ENCODE peak calls at places on chromosomes 4 and X, in six cellular contexts. W is hepatocyte, Q is sigmoid colon, Y is cardiac fibroblast, H is epithelial cell of esophagus, I is adrenal gland. F is an unnamed sample.

GRCh38 chrX:115339441-115340025 is 50.0 kb downstream of the LUZP4 start:
- DNase-seq in H (no peak), W (no peak), I (no peak), Y (peak; percentile 77), Q (no peak), F (peak; percentile 92)

GRCh38 chr4:114780205-114780604 is 181.6 kb downstream of the UGT8 start:
- DNase-seq in I (no peak), H (peak; percentile 45), Q (no peak), W (peak; percentile 51), Y (peak; percentile 1), F (no peak)

GRCh38 chr4:168153596-168154440 is 61.5 kb downstream of the ANXA10 start:
- DNase-seq in Q (no peak), W (peak; percentile 87), Y (peak; percentile 90), H (peak; percentile 77), I (peak; percentile 74), F (peak; percentile 92)

GRCh38 chr4:153782567-153782966 is 6.3 kb downstream of the SFRP2 start:
- DNase-seq in Y (no peak), I (no peak), Q (no peak), W (no peak), H (no peak), F (peak; percentile 23)

GRCh38 chr4:76095568-76095967 is 21.1 kb downstream of the ART3 start:
- DNase-seq in Q (no peak), I (no peak), Y (no peak), W (no peak), H (peak; percentile 58), F (no peak)

GRCh38 chrX:32448320-32448719 is 763.0 kb downstream of the DMD start:
- DNase-seq in Y (peak; percentile 15), I (no peak), H (no peak), Q (no peak), W (no peak), F (no peak)

GRCh38 chr4:3832536-3833220 is 66.5 kb downstream of the ADRA2C start:
- DNase-seq in Q (no peak), Y (no peak), W (no peak), H (no peak), I (no peak), F (no peak)

GRCh38 chrX:149937881-149938426 is 337 bp downstream of the EOLA2 start:
- DNase-seq in I (peak; percentile 46), W (peak; percentile 37), Q (peak; percentile 71), Y (peak; percentile 7), H (no peak), F (no peak)

GRCh38 chrX:66030505-66031317 is 9.2 kb downstream of the VSIG4 start:
- DNase-seq in I (peak; percentile 38), W (peak; percentile 30), Y (peak; percentile 49), Q (no peak), H (peak; percentile 40), F (peak; percentile 48)

GRCh38 chr4:21801661-21802355 is 146.8 kb downstream of the KCNIP4 start:
- DNase-seq in Q (no peak), I (no peak), H (no peak), Y (peak; percentile 63), W (no peak), F (peak; percentile 45)

GRCh38 chr4:87973283-87974169 is 2.0 kb upstream of the SPP1 start:
- DNase-seq in Y (peak; percentile 78), I (peak; percentile 79), Q (no peak), H (peak; percentile 80), W (peak; percentile 73), F (peak; percentile 77)

GRCh38 chr4:182828678-182829025 is 88.5 kb downstream of the DCTD start:
- DNase-seq in Y (no peak), H (no peak), I (no peak), W (no peak), Q (peak; percentile 26), F (no peak)

DNA sequence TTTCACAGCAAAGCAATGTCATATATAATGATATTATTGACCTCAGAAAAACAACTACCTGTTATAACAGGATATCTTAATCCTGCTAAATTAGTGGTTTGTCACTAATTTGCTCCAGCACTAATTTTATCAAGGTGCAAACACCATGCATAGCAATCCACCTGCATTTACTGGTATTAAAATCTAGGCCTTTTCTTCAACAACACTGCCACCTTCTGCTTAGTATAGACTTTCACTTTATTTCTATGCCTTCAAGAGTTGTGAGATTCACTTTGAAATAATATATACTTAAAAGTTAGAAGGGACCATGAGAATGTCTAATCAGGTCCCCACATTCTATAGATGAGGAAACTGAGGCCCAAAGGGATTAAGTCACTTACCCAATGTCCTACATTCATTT is 82.1 kb upstream of the IQCM start:
- DNase-seq in W (peak; percentile 23), H (peak; percentile 49), I (no peak), Y (peak; percentile 53), Q (no peak), F (peak; percentile 50)
- TF ChIP-seq CTCF in W (peak; percentile 70), H (peak; percentile 47), I (no peak), Y (peak; percentile 34), Q (no peak), F (peak; percentile 46)

GRCh38 chrX:129520151-129520550 is 3.1 kb downstream of the SMARCA1 start:
- DNase-seq in Q (no peak), Y (no peak), W (no peak), H (no peak), I (no peak), F (no peak)
- H3K4me3 ChIP-seq in Q (no peak overlapping the region), Y (no peak overlapping the region), W (no peak overlapping the region), H (no peak overlapping the region), I (no peak overlapping the region), F (no peak overlapping the region)

GRCh38 chrX:52594658-52595057 is 60.0 kb downstream of the SSX7 start:
- DNase-seq in I (no peak), W (no peak), Y (no peak), Q (no peak), H (no peak), F (no peak)

DNA sequence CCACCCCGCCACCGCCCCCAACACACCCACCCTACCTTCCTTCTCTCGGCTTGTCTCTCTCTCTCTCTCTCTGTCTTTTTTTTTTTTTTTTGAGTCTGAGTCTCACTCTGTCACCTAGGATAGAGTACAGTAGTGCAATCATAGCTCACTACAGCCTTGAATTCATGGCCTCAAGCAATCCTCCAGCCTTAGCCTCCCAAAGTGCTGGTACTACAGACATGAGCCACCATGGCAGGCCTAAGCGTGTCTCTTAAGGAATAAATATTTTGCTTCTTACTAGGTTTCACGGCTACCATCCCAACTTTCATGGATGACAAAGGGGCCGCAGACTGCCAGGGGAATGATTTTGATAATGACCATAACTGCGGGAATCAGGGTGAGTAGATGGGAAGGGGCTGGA is 55.8 kb downstream of the SSX7 start:
- DNase-seq in H (no peak), Y (no peak), W (no peak), Q (no peak), I (no peak), F (no peak)
- TF ChIP-seq CTCF in H (no peak), Y (no peak), W (no peak), Q (no peak), I (no peak), F (no peak)

DNA sequence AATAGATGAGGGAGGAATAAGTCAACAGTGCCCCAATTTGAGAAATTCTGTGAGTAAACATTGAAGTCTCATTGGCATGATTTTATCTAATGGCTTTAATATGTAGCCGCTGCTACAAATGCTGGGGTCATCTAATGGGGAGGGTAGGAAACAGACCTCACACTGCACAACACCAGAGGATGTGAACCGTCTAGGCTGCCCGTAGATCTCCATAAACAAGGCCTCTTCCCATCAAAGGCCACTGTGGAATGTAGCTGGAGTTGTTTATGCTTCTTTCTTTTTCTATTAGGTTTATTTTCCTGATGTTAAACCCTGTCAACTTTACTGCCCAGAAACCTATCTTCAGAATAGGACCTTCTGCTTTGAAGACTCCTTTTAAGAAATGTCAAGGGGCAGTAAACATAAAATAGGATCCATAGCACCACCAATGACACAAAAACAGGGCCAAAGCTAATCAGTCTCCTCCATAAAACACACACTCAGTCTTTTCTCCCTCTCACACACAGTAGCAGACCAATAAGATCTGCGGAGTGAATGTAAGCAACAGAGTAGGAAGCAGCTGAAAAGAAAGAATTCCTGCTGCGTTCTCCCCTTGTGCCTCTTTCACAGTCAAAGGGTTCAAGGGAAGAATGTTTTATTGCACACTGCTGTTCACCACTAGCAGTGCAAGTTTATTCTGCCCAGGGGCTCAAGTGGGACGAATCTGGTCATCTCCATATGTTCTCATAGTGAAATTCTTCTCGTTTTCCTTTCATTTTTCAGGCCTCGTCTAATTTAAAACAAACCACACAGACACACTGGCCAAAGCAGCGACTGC is 72.2 kb downstream of the MAML3 start:
- DNase-seq in H (no peak), Q (no peak), W (no peak), Y (no peak), I (no peak), F (no peak)
- H3K4me3 ChIP-seq in H (no peak overlapping the region), Q (no peak overlapping the region), W (no peak overlapping the region), Y (no peak overlapping the region), I (no peak overlapping the region), F (no peak overlapping the region)

DNA sequence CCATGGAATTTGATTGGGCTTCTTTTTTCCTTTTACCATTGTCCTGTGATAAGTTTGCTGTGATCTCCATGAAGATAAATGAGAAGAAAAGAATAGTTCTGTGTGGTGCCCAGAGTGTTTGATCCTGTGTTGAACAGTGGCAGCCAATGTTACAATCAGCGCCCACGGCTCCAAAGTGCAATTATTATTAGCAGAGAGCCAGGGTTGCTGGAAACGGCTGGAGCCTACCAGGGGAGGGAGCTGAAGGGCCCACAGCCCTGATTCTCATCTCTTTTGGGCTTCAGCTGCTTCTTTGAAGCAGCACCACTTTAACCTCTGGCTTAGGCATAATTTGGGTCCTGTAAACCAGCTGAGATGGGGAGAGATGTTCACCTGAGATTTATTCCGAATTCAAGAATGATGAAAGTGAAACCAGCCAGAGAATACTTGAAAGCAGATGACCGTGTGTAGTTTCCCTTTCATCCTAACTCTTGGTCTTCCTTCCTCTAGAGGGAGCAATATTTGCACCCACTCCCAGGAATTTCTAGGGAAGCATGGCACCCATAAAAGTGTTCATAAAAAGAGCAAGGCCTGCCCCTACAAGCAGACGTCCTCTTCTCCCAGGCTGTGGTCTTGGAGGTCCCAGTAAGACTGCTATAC is 298.3 kb downstream of the EVC2 start:
- DNase-seq in Y (no peak), I (no peak), H (no peak), W (no peak), Q (no peak), F (no peak)
- TF ChIP-seq CTCF in Y (no peak), I (no peak), H (no peak), W (no peak), Q (no peak), F (no peak)

GRCh38 chr4:173482330-173482931 is 47.6 kb downstream of the HAND2 start:
- DNase-seq in Q (no peak), H (no peak), W (no peak), Y (no peak), I (no peak), F (no peak)

GRCh38 chr4:173478884-173479283 is 51.1 kb downstream of the HAND2 start:
- DNase-seq in H (no peak), Y (no peak), I (no peak), Q (no peak), W (no peak), F (no peak)

GRCh38 chr4:173477016-173477415 is 53.0 kb downstream of the HAND2 start:
- DNase-seq in I (no peak), W (no peak), H (no peak), Q (no peak), Y (no peak), F (peak; percentile 79)

GRCh38 chr4:173475751-173476150 is 54.3 kb downstream of the HAND2 start:
- DNase-seq in Q (no peak), I (no peak), H (no peak), W (no peak), Y (no peak), F (no peak)

GRCh38 chr4:173478136-173478860 is 51.7 kb downstream of the HAND2 start:
- DNase-seq in Y (peak; percentile 73), I (no peak), H (no peak), Q (no peak), W (no peak), F (peak; percentile 49)
- H3K4me3 ChIP-seq in Y (no peak overlapping the region), I (no peak overlapping the region), H (no peak overlapping the region), Q (no peak overlapping the region), W (no peak overlapping the region), F (no peak overlapping the region)

GRCh38 chr4:28686618-28687017 is 1826.0 kb downstream of the STIM2 start:
- DNase-seq in Q (no peak), W (peak; percentile 60), H (peak; percentile 65), Y (peak; percentile 61), I (peak; percentile 23), F (peak; percentile 30)
- TF ChIP-seq CTCF in Q (no peak), W (peak; percentile 43), H (peak; percentile 60), Y (peak; percentile 65), I (no peak), F (peak; percentile 51)

F was measured in fibroblast of the aortic adventitia.